ENCODE peak calls at places on chromosomes 16 and 17, in four cellular contexts. One of them, this sample, is unnamed.

GRCh38 chr16:89175280-89176146 is 4.0 kb downstream of the CDH15 start:
- DNase-seq in IMR-90: no peak
- DNase-seq in gastrocnemius medialis: no peak
- DNase-seq in upper lobe of left lung: no peak
- DNase-seq in this sample: no peak

GRCh38 chr17:4479340-4479981 is 19.2 kb upstream of the SPNS2 start:
- DNase-seq in IMR-90: no peak
- DNase-seq in gastrocnemius medialis: no peak
- DNase-seq in upper lobe of left lung: no peak
- DNase-seq in this sample: no peak

GRCh38 chr17:41402161-41402560 is 4.8 kb upstream of the KRT31 start:
- DNase-seq in IMR-90: peak
- DNase-seq in gastrocnemius medialis: no peak
- DNase-seq in upper lobe of left lung: no peak
- DNase-seq in this sample: no peak

GRCh38 chr17:76166168-76166567 is 25.1 kb upstream of the FOXJ1 start:
- DNase-seq in IMR-90: peak
- DNase-seq in gastrocnemius medialis: no peak
- DNase-seq in upper lobe of left lung: no peak
- DNase-seq in this sample: no peak

GRCh38 chr17:20008242-20009051 is 712 bp upstream of the SPECC1 start:
- DNase-seq in IMR-90: no peak
- DNase-seq in gastrocnemius medialis: no peak
- DNase-seq in upper lobe of left lung: no peak
- DNase-seq in this sample: no peak

GRCh38 chr16:46428108-46429061 is 192.8 kb downstream of the SHCBP1 start:
- DNase-seq in IMR-90: no peak
- DNase-seq in gastrocnemius medialis: no peak
- DNase-seq in upper lobe of left lung: no peak
- DNase-seq in this sample: peak

GRCh38 chr17:34319087-34319486 is at the start of gene CCL8:
- DNase-seq in IMR-90: no peak
- DNase-seq in gastrocnemius medialis: no peak
- DNase-seq in upper lobe of left lung: no peak
- DNase-seq in this sample: no peak

GRCh38 chr17:1467898-1468492 is 12.0 kb upstream of the CRK start:
- DNase-seq in IMR-90: no peak
- DNase-seq in gastrocnemius medialis: peak
- DNase-seq in upper lobe of left lung: peak
- DNase-seq in this sample: no peak

GRCh38 chr16:2675714-2676113 is 6.6 kb upstream of the KCTD5 start:
- DNase-seq in IMR-90: peak
- DNase-seq in gastrocnemius medialis: no peak
- DNase-seq in upper lobe of left lung: no peak
- DNase-seq in this sample: no peak

GRCh38 chr17:36980281-36980761 is 31.6 kb downstream of the AATF start:
- DNase-seq in IMR-90: peak
- DNase-seq in gastrocnemius medialis: no peak
- DNase-seq in upper lobe of left lung: no peak
- DNase-seq in this sample: no peak

GRCh38 chr17:72004011-72004427 is 116.8 kb upstream of the SOX9 start:
- DNase-seq in IMR-90: no peak
- DNase-seq in gastrocnemius medialis: no peak
- DNase-seq in upper lobe of left lung: no peak
- DNase-seq in this sample: no peak

GRCh38 chr16:35749253-35750141 is 2290.1 kb downstream of the TP53TG3F start:
- DNase-seq in IMR-90: no peak
- DNase-seq in gastrocnemius medialis: no peak
- DNase-seq in upper lobe of left lung: no peak
- DNase-seq in this sample: no peak

GRCh38 chr17:68101992-68102758 is 66.6 kb downstream of the KPNA2 start:
- DNase-seq in IMR-90: no peak
- DNase-seq in gastrocnemius medialis: peak
- DNase-seq in upper lobe of left lung: peak
- DNase-seq in this sample: no peak

GRCh38 chr16:6918661-6919060 is 414.0 kb upstream of the RBFOX1 start:
- DNase-seq in IMR-90: no peak
- DNase-seq in gastrocnemius medialis: no peak
- DNase-seq in upper lobe of left lung: no peak
- DNase-seq in this sample: no peak

GRCh38 chr16:64982581-64982980 is 139.3 kb downstream of the CDH11 start:
- DNase-seq in IMR-90: peak
- DNase-seq in gastrocnemius medialis: no peak
- DNase-seq in upper lobe of left lung: no peak
- DNase-seq in this sample: no peak

GRCh38 chr17:63495471-63495870 is 18.6 kb downstream of the ACE start:
- DNase-seq in IMR-90: peak
- DNase-seq in gastrocnemius medialis: no peak
- DNase-seq in upper lobe of left lung: no peak
- DNase-seq in this sample: no peak

GRCh38 chr17:13597723-13598347 is 3.9 kb downstream of the HS3ST3A1 start:
- DNase-seq in IMR-90: peak
- DNase-seq in gastrocnemius medialis: no peak
- DNase-seq in upper lobe of left lung: peak
- DNase-seq in this sample: peak

GRCh38 chr17:72778161-72779151 is 314.0 kb downstream of the SLC39A11 start:
- DNase-seq in IMR-90: no peak
- DNase-seq in gastrocnemius medialis: no peak
- DNase-seq in upper lobe of left lung: no peak
- DNase-seq in this sample: no peak

GRCh38 chr16:85906349-85906748 is 7.4 kb downstream of the IRF8 start:
- DNase-seq in IMR-90: no peak
- DNase-seq in gastrocnemius medialis: no peak
- DNase-seq in upper lobe of left lung: no peak
- DNase-seq in this sample: no peak

GRCh38 chr17:57344261-57344660 is 87.9 kb downstream of the MSI2 start:
- DNase-seq in IMR-90: no peak
- DNase-seq in gastrocnemius medialis: no peak
- DNase-seq in upper lobe of left lung: no peak
- DNase-seq in this sample: no peak

GRCh38 chr17:81164464-81165245 is 652 bp upstream of the PVALEF start:
- DNase-seq in IMR-90: no peak
- DNase-seq in gastrocnemius medialis: no peak
- DNase-seq in upper lobe of left lung: no peak
- DNase-seq in this sample: no peak

GRCh38 chr17:38536661-38537060 is 69.1 kb downstream of the SRCIN1 start:
- DNase-seq in IMR-90: no peak
- DNase-seq in gastrocnemius medialis: no peak
- DNase-seq in upper lobe of left lung: no peak
- DNase-seq in this sample: no peak
- TF ChIP-seq CTCF in IMR-90: no peak
- TF ChIP-seq CTCF in gastrocnemius medialis: no peak
- TF ChIP-seq CTCF in upper lobe of left lung: no peak
- TF ChIP-seq CTCF in this sample: no peak

GRCh38 chr17:47905221-47905733 is 9.2 kb downstream of the SP2 start:
- DNase-seq in IMR-90: peak
- DNase-seq in gastrocnemius medialis: peak
- DNase-seq in upper lobe of left lung: peak
- DNase-seq in this sample: no peak
- TF ChIP-seq CTCF in IMR-90: no peak
- TF ChIP-seq CTCF in gastrocnemius medialis: no peak
- TF ChIP-seq CTCF in upper lobe of left lung: no peak
- TF ChIP-seq CTCF in this sample: no peak

GRCh38 chr17:38910325-38910724 is 15.1 kb upstream of the LASP1NB start:
- DNase-seq in IMR-90: no peak
- DNase-seq in gastrocnemius medialis: no peak
- DNase-seq in upper lobe of left lung: no peak
- DNase-seq in this sample: no peak
- TF ChIP-seq CTCF in IMR-90: no peak
- TF ChIP-seq CTCF in gastrocnemius medialis: no peak
- TF ChIP-seq CTCF in upper lobe of left lung: no peak
- TF ChIP-seq CTCF in this sample: no peak

GRCh38 chr16:28524544-28525179 is 14.1 kb downstream of the NUPR1 start:
- DNase-seq in IMR-90: no peak
- DNase-seq in gastrocnemius medialis: no peak
- DNase-seq in upper lobe of left lung: no peak
- DNase-seq in this sample: no peak
- TF ChIP-seq CTCF in IMR-90: no peak
- TF ChIP-seq CTCF in gastrocnemius medialis: no peak
- TF ChIP-seq CTCF in upper lobe of left lung: no peak
- TF ChIP-seq CTCF in this sample: no peak

DNA sequence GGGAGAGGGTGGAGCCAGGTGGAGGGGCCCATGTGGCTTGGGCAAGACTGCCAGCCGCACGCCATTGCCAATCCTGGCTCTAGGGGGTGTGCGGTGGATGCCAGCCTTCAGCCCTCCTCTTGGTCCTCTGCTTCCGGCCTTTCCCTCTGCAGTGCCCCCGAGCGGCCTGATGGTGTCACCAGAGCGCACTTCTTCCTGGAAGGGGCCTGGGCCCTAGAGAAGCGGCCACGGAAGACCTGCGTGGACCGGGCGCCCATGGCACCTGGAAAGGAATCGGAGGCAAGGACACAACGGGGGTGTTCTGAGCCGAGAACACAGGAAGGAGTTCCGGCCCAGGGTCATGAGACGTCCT is 93.0 kb downstream of the IRX3 start:
- DNase-seq in IMR-90: peak
- DNase-seq in gastrocnemius medialis: peak
- DNase-seq in upper lobe of left lung: peak
- DNase-seq in this sample: peak
- TF ChIP-seq CTCF in IMR-90: peak
- TF ChIP-seq CTCF in gastrocnemius medialis: peak
- TF ChIP-seq CTCF in upper lobe of left lung: peak
- TF ChIP-seq CTCF in this sample: peak

GRCh38 chr17:38559025-38559879 is 46.5 kb downstream of the SRCIN1 start:
- DNase-seq in IMR-90: peak
- DNase-seq in gastrocnemius medialis: peak
- DNase-seq in upper lobe of left lung: peak
- DNase-seq in this sample: peak

GRCh38 chr17:38558751-38559024 is 47.1 kb downstream of the SRCIN1 start:
- DNase-seq in IMR-90: no peak
- DNase-seq in gastrocnemius medialis: no peak
- DNase-seq in upper lobe of left lung: no peak
- DNase-seq in this sample: no peak

GRCh38 chr17:38557836-38558750 is 47.7 kb downstream of the SRCIN1 start:
- DNase-seq in IMR-90: peak
- DNase-seq in gastrocnemius medialis: peak
- DNase-seq in upper lobe of left lung: peak
- DNase-seq in this sample: peak

GRCh38 chr17:38556234-38556633 is 49.5 kb downstream of the SRCIN1 start:
- DNase-seq in IMR-90: no peak
- DNase-seq in gastrocnemius medialis: no peak
- DNase-seq in upper lobe of left lung: no peak
- DNase-seq in this sample: no peak

DNA sequence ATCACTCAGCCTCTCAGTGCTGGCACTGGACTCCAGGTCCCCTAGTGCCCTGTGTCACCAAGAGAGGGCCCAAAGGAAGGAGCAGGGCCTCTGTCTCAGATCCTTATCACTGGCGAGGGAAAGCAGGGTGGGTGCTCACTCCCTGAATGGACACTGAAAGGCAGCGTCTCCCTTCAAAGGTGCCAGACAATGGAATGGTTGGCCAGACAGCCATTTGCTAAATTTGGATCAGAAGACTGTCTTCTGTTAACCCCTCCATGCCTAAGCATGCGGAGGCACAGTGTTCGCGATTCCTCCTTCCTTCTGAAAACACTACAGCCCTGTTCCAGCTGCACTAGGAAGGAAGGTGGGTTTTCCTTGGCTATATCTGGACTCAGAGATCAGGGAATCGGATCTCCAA is 48.4 kb downstream of the SRCIN1 start:
- DNase-seq in IMR-90: no peak
- DNase-seq in gastrocnemius medialis: no peak
- DNase-seq in upper lobe of left lung: no peak
- DNase-seq in this sample: no peak
- TF ChIP-seq CTCF in IMR-90: no peak
- TF ChIP-seq CTCF in gastrocnemius medialis: no peak
- TF ChIP-seq CTCF in upper lobe of left lung: no peak
- TF ChIP-seq CTCF in this sample: no peak